ENCODE peak calls at places on chromosomes 11 and 22, in seven cellular contexts. One of them, this sample, is unnamed.

GRCh38 chr11:132196928-132197327 is 826.5 kb downstream of the NTM start:
- DNase-seq in RCC 7860: no peak
- DNase-seq in islet precursor cell: no peak
- DNase-seq in HEK293T: no peak
- DNase-seq in suprapubic skin: no peak
- DNase-seq in cardiac muscle cell: no peak
- DNase-seq in stimulated activated CD4-positive, alpha-beta T cell treated with anti-CD3 and anti-CD28 coated beads, Interleukin-1b, Interleukin-23, amount 100 ng/mL, for 1 hour: no peak
- DNase-seq in this sample: no peak

GRCh38 chr22:27987557-27987956 is 68.5 kb upstream of the PITPNB start:
- DNase-seq in RCC 7860: peak; percentile 6
- DNase-seq in islet precursor cell: peak; percentile 85
- DNase-seq in HEK293T: no peak
- DNase-seq in suprapubic skin: peak; percentile 48
- DNase-seq in cardiac muscle cell: no peak
- DNase-seq in stimulated activated CD4-positive, alpha-beta T cell treated with anti-CD3 and anti-CD28 coated beads, Interleukin-1b, Interleukin-23, amount 100 ng/mL, for 1 hour: no peak
- DNase-seq in this sample: peak; percentile 22

GRCh38 chr22:29302681-29303465 is 3.6 kb upstream of the GAS2L1 start:
- DNase-seq in RCC 7860: no peak
- DNase-seq in islet precursor cell: peak; percentile 76
- DNase-seq in HEK293T: no peak
- DNase-seq in suprapubic skin: peak; percentile 75
- DNase-seq in cardiac muscle cell: no peak
- DNase-seq in stimulated activated CD4-positive, alpha-beta T cell treated with anti-CD3 and anti-CD28 coated beads, Interleukin-1b, Interleukin-23, amount 100 ng/mL, for 1 hour: no peak
- DNase-seq in this sample: no peak

GRCh38 chr11:45107051-45107450 is 39.4 kb upstream of the PRDM11 start:
- DNase-seq in RCC 7860: no peak
- DNase-seq in islet precursor cell: peak; percentile 28
- DNase-seq in HEK293T: no peak
- DNase-seq in suprapubic skin: peak; percentile 48
- DNase-seq in cardiac muscle cell: no peak
- DNase-seq in stimulated activated CD4-positive, alpha-beta T cell treated with anti-CD3 and anti-CD28 coated beads, Interleukin-1b, Interleukin-23, amount 100 ng/mL, for 1 hour: no peak
- DNase-seq in this sample: no peak

GRCh38 chr11:86676533-86677154 is 4.2 kb upstream of the ME3 start:
- DNase-seq in RCC 7860: no peak
- DNase-seq in islet precursor cell: peak; percentile 83
- DNase-seq in HEK293T: peak; percentile 78
- DNase-seq in suprapubic skin: no peak
- DNase-seq in cardiac muscle cell: peak; percentile 15
- DNase-seq in stimulated activated CD4-positive, alpha-beta T cell treated with anti-CD3 and anti-CD28 coated beads, Interleukin-1b, Interleukin-23, amount 100 ng/mL, for 1 hour: no peak
- DNase-seq in this sample: peak; percentile 62

GRCh38 chr22:46187862-46188261 is 37.5 kb downstream of the PPARA start:
- DNase-seq in RCC 7860: peak; percentile 73
- DNase-seq in islet precursor cell: no peak
- DNase-seq in HEK293T: no peak
- DNase-seq in suprapubic skin: no peak
- DNase-seq in cardiac muscle cell: no peak
- DNase-seq in stimulated activated CD4-positive, alpha-beta T cell treated with anti-CD3 and anti-CD28 coated beads, Interleukin-1b, Interleukin-23, amount 100 ng/mL, for 1 hour: no peak
- DNase-seq in this sample: no peak

GRCh38 chr22:23762866-23763578 is at the start of gene C22orf15:
- DNase-seq in RCC 7860: no peak
- DNase-seq in islet precursor cell: no peak
- DNase-seq in HEK293T: no peak
- DNase-seq in suprapubic skin: no peak
- DNase-seq in cardiac muscle cell: no peak
- DNase-seq in stimulated activated CD4-positive, alpha-beta T cell treated with anti-CD3 and anti-CD28 coated beads, Interleukin-1b, Interleukin-23, amount 100 ng/mL, for 1 hour: no peak
- DNase-seq in this sample: no peak

GRCh38 chr22:20810645-20811044 is 36.7 kb downstream of the SERPIND1 start:
- DNase-seq in RCC 7860: no peak
- DNase-seq in islet precursor cell: no peak
- DNase-seq in HEK293T: no peak
- DNase-seq in suprapubic skin: peak; percentile 43
- DNase-seq in cardiac muscle cell: no peak
- DNase-seq in stimulated activated CD4-positive, alpha-beta T cell treated with anti-CD3 and anti-CD28 coated beads, Interleukin-1b, Interleukin-23, amount 100 ng/mL, for 1 hour: no peak
- DNase-seq in this sample: no peak

GRCh38 chr11:13135385-13136271 is 126.5 kb downstream of the RASSF10 start:
- DNase-seq in RCC 7860: peak; percentile 70
- DNase-seq in islet precursor cell: peak; percentile 94
- DNase-seq in HEK293T: no peak
- DNase-seq in suprapubic skin: no peak
- DNase-seq in cardiac muscle cell: peak; percentile 78
- DNase-seq in stimulated activated CD4-positive, alpha-beta T cell treated with anti-CD3 and anti-CD28 coated beads, Interleukin-1b, Interleukin-23, amount 100 ng/mL, for 1 hour: no peak
- DNase-seq in this sample: peak; percentile 18

GRCh38 chr11:115869780-115870431 is 365.7 kb upstream of the CADM1 start:
- DNase-seq in RCC 7860: peak; percentile 47
- DNase-seq in islet precursor cell: peak; percentile 91
- DNase-seq in HEK293T: peak; percentile 70
- DNase-seq in suprapubic skin: no peak
- DNase-seq in cardiac muscle cell: peak; percentile 60
- DNase-seq in stimulated activated CD4-positive, alpha-beta T cell treated with anti-CD3 and anti-CD28 coated beads, Interleukin-1b, Interleukin-23, amount 100 ng/mL, for 1 hour: no peak
- DNase-seq in this sample: no peak

GRCh38 chr11:70201876-70202861 is 927 bp upstream of the FADD start:
- DNase-seq in RCC 7860: no peak
- DNase-seq in islet precursor cell: no peak
- DNase-seq in HEK293T: no peak
- DNase-seq in suprapubic skin: no peak
- DNase-seq in cardiac muscle cell: no peak
- DNase-seq in stimulated activated CD4-positive, alpha-beta T cell treated with anti-CD3 and anti-CD28 coated beads, Interleukin-1b, Interleukin-23, amount 100 ng/mL, for 1 hour: no peak
- DNase-seq in this sample: no peak

GRCh38 chr11:6576471-6577373 is 26.7 kb downstream of the RRP8 start:
- DNase-seq in RCC 7860: no peak
- DNase-seq in islet precursor cell: no peak
- DNase-seq in HEK293T: no peak
- DNase-seq in suprapubic skin: no peak
- DNase-seq in cardiac muscle cell: no peak
- DNase-seq in stimulated activated CD4-positive, alpha-beta T cell treated with anti-CD3 and anti-CD28 coated beads, Interleukin-1b, Interleukin-23, amount 100 ng/mL, for 1 hour: no peak
- DNase-seq in this sample: peak; percentile 44

GRCh38 chr11:75627879-75628668 is 40.8 kb downstream of the MAP6 start:
- DNase-seq in RCC 7860: no peak
- DNase-seq in islet precursor cell: peak; percentile 74
- DNase-seq in HEK293T: no peak
- DNase-seq in suprapubic skin: no peak
- DNase-seq in cardiac muscle cell: no peak
- DNase-seq in stimulated activated CD4-positive, alpha-beta T cell treated with anti-CD3 and anti-CD28 coated beads, Interleukin-1b, Interleukin-23, amount 100 ng/mL, for 1 hour: no peak
- DNase-seq in this sample: no peak

GRCh38 chr11:76665921-76666351 is 4.6 kb downstream of the LRRC32 start:
- DNase-seq in RCC 7860: no peak
- DNase-seq in islet precursor cell: peak; percentile 52
- DNase-seq in HEK293T: no peak
- DNase-seq in suprapubic skin: peak; percentile 64
- DNase-seq in cardiac muscle cell: no peak
- DNase-seq in stimulated activated CD4-positive, alpha-beta T cell treated with anti-CD3 and anti-CD28 coated beads, Interleukin-1b, Interleukin-23, amount 100 ng/mL, for 1 hour: no peak
- DNase-seq in this sample: no peak

GRCh38 chr11:76798202-76798581 is 15.0 kb downstream of the TSKU start:
- DNase-seq in RCC 7860: no peak
- DNase-seq in islet precursor cell: peak; percentile 50
- DNase-seq in HEK293T: peak; percentile 3
- DNase-seq in suprapubic skin: peak; percentile 72
- DNase-seq in cardiac muscle cell: no peak
- DNase-seq in stimulated activated CD4-positive, alpha-beta T cell treated with anti-CD3 and anti-CD28 coated beads, Interleukin-1b, Interleukin-23, amount 100 ng/mL, for 1 hour: no peak
- DNase-seq in this sample: no peak

GRCh38 chr22:19307872-19308271 is 16.4 kb upstream of the CLTCL1 start:
- DNase-seq in RCC 7860: no peak
- DNase-seq in islet precursor cell: no peak
- DNase-seq in HEK293T: no peak
- DNase-seq in suprapubic skin: no peak
- DNase-seq in cardiac muscle cell: no peak
- DNase-seq in stimulated activated CD4-positive, alpha-beta T cell treated with anti-CD3 and anti-CD28 coated beads, Interleukin-1b, Interleukin-23, amount 100 ng/mL, for 1 hour: no peak
- DNase-seq in this sample: no peak

GRCh38 chr22:17269607-17270261 is 50.5 kb upstream of the ADA2 start:
- DNase-seq in RCC 7860: no peak
- DNase-seq in islet precursor cell: no peak
- DNase-seq in HEK293T: no peak
- DNase-seq in suprapubic skin: no peak
- DNase-seq in cardiac muscle cell: no peak
- DNase-seq in stimulated activated CD4-positive, alpha-beta T cell treated with anti-CD3 and anti-CD28 coated beads, Interleukin-1b, Interleukin-23, amount 100 ng/mL, for 1 hour: no peak
- DNase-seq in this sample: peak; percentile 36

GRCh38 chr11:102317768-102318103 is 452 bp downstream of the BIRC3 start:
- DNase-seq in RCC 7860: no peak
- DNase-seq in islet precursor cell: no peak
- DNase-seq in HEK293T: no peak
- DNase-seq in suprapubic skin: no peak
- DNase-seq in cardiac muscle cell: no peak
- DNase-seq in stimulated activated CD4-positive, alpha-beta T cell treated with anti-CD3 and anti-CD28 coated beads, Interleukin-1b, Interleukin-23, amount 100 ng/mL, for 1 hour: no peak
- DNase-seq in this sample: no peak

GRCh38 chr22:31349960-31350359 is 3.8 kb upstream of the PATZ1 start:
- DNase-seq in RCC 7860: no peak
- DNase-seq in islet precursor cell: no peak
- DNase-seq in HEK293T: no peak
- DNase-seq in suprapubic skin: no peak
- DNase-seq in cardiac muscle cell: no peak
- DNase-seq in stimulated activated CD4-positive, alpha-beta T cell treated with anti-CD3 and anti-CD28 coated beads, Interleukin-1b, Interleukin-23, amount 100 ng/mL, for 1 hour: no peak
- DNase-seq in this sample: no peak

GRCh38 chr11:119169272-119169719 is 771 bp downstream of the NLRX1 start:
- DNase-seq in RCC 7860: peak; percentile 43
- DNase-seq in islet precursor cell: peak; percentile 92
- DNase-seq in HEK293T: peak; percentile 49
- DNase-seq in suprapubic skin: no peak
- DNase-seq in cardiac muscle cell: peak; percentile 61
- DNase-seq in stimulated activated CD4-positive, alpha-beta T cell treated with anti-CD3 and anti-CD28 coated beads, Interleukin-1b, Interleukin-23, amount 100 ng/mL, for 1 hour: no peak
- DNase-seq in this sample: peak; percentile 38

GRCh38 chr11:122167100-122167499 is 51.1 kb upstream of the BLID start:
- DNase-seq in RCC 7860: no peak
- DNase-seq in islet precursor cell: no peak
- DNase-seq in HEK293T: no peak
- DNase-seq in suprapubic skin: no peak
- DNase-seq in cardiac muscle cell: no peak
- DNase-seq in stimulated activated CD4-positive, alpha-beta T cell treated with anti-CD3 and anti-CD28 coated beads, Interleukin-1b, Interleukin-23, amount 100 ng/mL, for 1 hour: no peak
- DNase-seq in this sample: no peak

GRCh38 chr11:18312012-18312411 is 9.9 kb downstream of the HPS5 start:
- DNase-seq in RCC 7860: no peak
- DNase-seq in islet precursor cell: no peak
- DNase-seq in HEK293T: no peak
- DNase-seq in suprapubic skin: no peak
- DNase-seq in cardiac muscle cell: no peak
- DNase-seq in stimulated activated CD4-positive, alpha-beta T cell treated with anti-CD3 and anti-CD28 coated beads, Interleukin-1b, Interleukin-23, amount 100 ng/mL, for 1 hour: no peak
- DNase-seq in this sample: no peak

GRCh38 chr11:36817336-36817965 is 219.4 kb upstream of the RAG2 start:
- DNase-seq in RCC 7860: peak; percentile 18
- DNase-seq in islet precursor cell: peak; percentile 65
- DNase-seq in HEK293T: no peak
- DNase-seq in suprapubic skin: no peak
- DNase-seq in cardiac muscle cell: no peak
- DNase-seq in stimulated activated CD4-positive, alpha-beta T cell treated with anti-CD3 and anti-CD28 coated beads, Interleukin-1b, Interleukin-23, amount 100 ng/mL, for 1 hour: no peak
- DNase-seq in this sample: no peak

GRCh38 chr11:26951849-26952515 is 41.9 kb upstream of the FIBIN start:
- DNase-seq in RCC 7860: no peak
- DNase-seq in islet precursor cell: no peak
- DNase-seq in HEK293T: no peak
- DNase-seq in suprapubic skin: no peak
- DNase-seq in cardiac muscle cell: no peak
- DNase-seq in stimulated activated CD4-positive, alpha-beta T cell treated with anti-CD3 and anti-CD28 coated beads, Interleukin-1b, Interleukin-23, amount 100 ng/mL, for 1 hour: no peak
- DNase-seq in this sample: no peak

GRCh38 chr11:16404781-16405180 is 48.4 kb upstream of the SOX6 start:
- DNase-seq in RCC 7860: no peak
- DNase-seq in islet precursor cell: no peak
- DNase-seq in HEK293T: no peak
- DNase-seq in suprapubic skin: no peak
- DNase-seq in cardiac muscle cell: no peak
- DNase-seq in stimulated activated CD4-positive, alpha-beta T cell treated with anti-CD3 and anti-CD28 coated beads, Interleukin-1b, Interleukin-23, amount 100 ng/mL, for 1 hour: no peak
- DNase-seq in this sample: no peak

GRCh38 chr11:3939651-3940190 is 84.3 kb downstream of the STIM1 start:
- DNase-seq in RCC 7860: no peak
- DNase-seq in islet precursor cell: no peak
- DNase-seq in HEK293T: no peak
- DNase-seq in suprapubic skin: no peak
- DNase-seq in cardiac muscle cell: no peak
- DNase-seq in stimulated activated CD4-positive, alpha-beta T cell treated with anti-CD3 and anti-CD28 coated beads, Interleukin-1b, Interleukin-23, amount 100 ng/mL, for 1 hour: no peak
- DNase-seq in this sample: no peak

GRCh38 chr11:77503006-77503405 is 29.1 kb upstream of the PAK1 start:
- DNase-seq in RCC 7860: no peak
- DNase-seq in islet precursor cell: peak; percentile 63
- DNase-seq in HEK293T: no peak
- DNase-seq in suprapubic skin: no peak
- DNase-seq in cardiac muscle cell: peak; percentile 26
- DNase-seq in stimulated activated CD4-positive, alpha-beta T cell treated with anti-CD3 and anti-CD28 coated beads, Interleukin-1b, Interleukin-23, amount 100 ng/mL, for 1 hour: no peak
- DNase-seq in this sample: no peak

GRCh38 chr22:43543522-43544281 is 131.9 kb downstream of the MPPED1 start:
- DNase-seq in RCC 7860: no peak
- DNase-seq in islet precursor cell: peak; percentile 41
- DNase-seq in HEK293T: no peak
- DNase-seq in suprapubic skin: peak; percentile 71
- DNase-seq in cardiac muscle cell: no peak
- DNase-seq in stimulated activated CD4-positive, alpha-beta T cell treated with anti-CD3 and anti-CD28 coated beads, Interleukin-1b, Interleukin-23, amount 100 ng/mL, for 1 hour: no peak
- DNase-seq in this sample: no peak

GRCh38 chr11:65274734-65275682 is 13.2 kb downstream of the POLA2 start:
- DNase-seq in RCC 7860: peak; percentile 95
- DNase-seq in islet precursor cell: peak; percentile 84
- DNase-seq in HEK293T: peak; percentile 68
- DNase-seq in suprapubic skin: no peak
- DNase-seq in cardiac muscle cell: peak; percentile 80
- DNase-seq in stimulated activated CD4-positive, alpha-beta T cell treated with anti-CD3 and anti-CD28 coated beads, Interleukin-1b, Interleukin-23, amount 100 ng/mL, for 1 hour: no peak
- DNase-seq in this sample: peak; percentile 77

GRCh38 chr11:128533473-128533872 is 53.9 kb downstream of the ETS1 start:
- DNase-seq in RCC 7860: no peak
- DNase-seq in islet precursor cell: peak; percentile 69
- DNase-seq in HEK293T: no peak
- DNase-seq in suprapubic skin: no peak
- DNase-seq in cardiac muscle cell: no peak
- DNase-seq in stimulated activated CD4-positive, alpha-beta T cell treated with anti-CD3 and anti-CD28 coated beads, Interleukin-1b, Interleukin-23, amount 100 ng/mL, for 1 hour: no peak
- DNase-seq in this sample: no peak

GRCh38 chr22:20316217-20316843 is 3.5 kb downstream of the DGCR6L start:
- DNase-seq in RCC 7860: no peak
- DNase-seq in islet precursor cell: peak; percentile 34
- DNase-seq in HEK293T: no peak
- DNase-seq in suprapubic skin: peak; percentile 67
- DNase-seq in cardiac muscle cell: no peak
- DNase-seq in stimulated activated CD4-positive, alpha-beta T cell treated with anti-CD3 and anti-CD28 coated beads, Interleukin-1b, Interleukin-23, amount 100 ng/mL, for 1 hour: no peak
- DNase-seq in this sample: no peak

This sample was measured in cerebellar cortex.